ENCODE peak calls at places on chromosomes 7 and 10, in six cellular contexts. O is esophagus squamous epithelium, N is HuH-7, S is NCI-H1436, R is ELF-1, H is mesothelial cell of epicardium. K is an unnamed sample.

GRCh38 chr7:118259115-118259514 is 34.6 kb downstream of the ANKRD7 start:
- DNase-seq in O (no peak), N (no peak), S (no peak), R (no peak), H (no peak), K (no peak)

GRCh38 chr10:103458720-103459119 is at the start of gene CALHM1:
- DNase-seq in O (no peak), N (no peak), S (peak), R (peak), H (no peak), K (peak)

GRCh38 chr7:149007146-149007545 is 21.2 kb downstream of the PDIA4 start:
- DNase-seq in O (no peak), N (no peak), S (no peak), R (no peak), H (no peak), K (no peak)

GRCh38 chr10:13787015-13787421 is 200.3 kb downstream of the PRPF18 start:
- DNase-seq in O (no peak), N (no peak), S (no peak), R (peak), H (no peak), K (no peak)

GRCh38 chr10:88926484-88927249 is 25.9 kb downstream of the ACTA2 start:
- DNase-seq in O (no peak), N (no peak), S (no peak), R (no peak), H (no peak), K (no peak)

GRCh38 chr7:18257711-18258110 is 230.1 kb upstream of the PRPS1L1 start:
- DNase-seq in O (no peak), N (no peak), S (no peak), R (no peak), H (no peak), K (no peak)

GRCh38 chr10:86770412-86770960 is 14.1 kb downstream of the BMPR1A start:
- DNase-seq in O (no peak), N (no peak), S (no peak), R (no peak), H (no peak), K (no peak)

GRCh38 chr7:116776610-116777289 is 85.6 kb upstream of the CAPZA2 start:
- DNase-seq in O (no peak), N (no peak), S (no peak), R (no peak), H (no peak), K (no peak)

GRCh38 chr10:22427101-22427500 is 81.8 kb downstream of the SPAG6 start:
- DNase-seq in O (no peak), N (no peak), S (no peak), R (peak), H (no peak), K (no peak)

GRCh38 chr7:45597286-45597984 is 23.3 kb downstream of the ADCY1 start:
- DNase-seq in O (no peak), N (no peak), S (no peak), R (no peak), H (no peak), K (no peak)

GRCh38 chr10:132703305-132704007 is 82.5 kb downstream of the NKX6-2 start:
- DNase-seq in O (no peak), N (no peak), S (no peak), R (no peak), H (no peak), K (no peak)

GRCh38 chr7:140059288-140060242 is 3.2 kb downstream of the PARP12 start:
- DNase-seq in O (no peak), N (no peak), S (no peak), R (no peak), H (no peak), K (no peak)

GRCh38 chr7:17774248-17774647 is 166.0 kb downstream of the SNX13 start:
- DNase-seq in O (no peak), N (no peak), S (no peak), R (no peak), H (no peak), K (no peak)

GRCh38 chr10:24871501-24871900 is 80.9 kb downstream of the PRTFDC1 start:
- DNase-seq in O (no peak), N (no peak), S (no peak), R (no peak), H (no peak), K (peak)

GRCh38 chr7:138943061-138943460 is 38.1 kb downstream of the KIAA1549 start:
- DNase-seq in O (no peak), N (no peak), S (peak), R (no peak), H (no peak), K (no peak)

GRCh38 chr10:75403144-75404022 is 1.8 kb upstream of the ZNF503 start:
- DNase-seq in O (no peak), N (peak), S (peak), R (peak), H (peak), K (peak)

GRCh38 chr7:127769137-127769536 is 117.1 kb downstream of the SND1 start:
- DNase-seq in O (no peak), N (no peak), S (no peak), R (no peak), H (no peak), K (no peak)

GRCh38 chr10:81831060-81831459 is 43.9 kb upstream of the NRG3 start:
- DNase-seq in O (no peak), N (no peak), S (no peak), R (no peak), H (no peak), K (no peak)

GRCh38 chr10:43136432-43136831 is 1.8 kb upstream of the CSGALNACT2 start:
- DNase-seq in O (no peak), N (no peak), S (no peak), R (no peak), H (no peak), K (no peak)

GRCh38 chr10:70809726-70810125 is 6.0 kb upstream of the SGPL1 start:
- DNase-seq in O (no peak), N (no peak), S (no peak), R (peak), H (no peak), K (no peak)

GRCh38 chr10:22505923-22506685 is 160.8 kb downstream of the SPAG6 start:
- DNase-seq in O (no peak), N (no peak), S (no peak), R (no peak), H (no peak), K (no peak)

GRCh38 chr7:1317654-1318450 is 85.2 kb downstream of the UNCX start:
- DNase-seq in O (no peak), N (no peak), S (no peak), R (no peak), H (peak), K (no peak)

GRCh38 chr7:146249272-146249671 is 132.7 kb downstream of the CNTNAP2 start:
- DNase-seq in O (no peak), N (no peak), S (no peak), R (no peak), H (no peak), K (no peak)

GRCh38 chr7:151876112-151876898 is 610 bp downstream of the PRKAG2 start:
- DNase-seq in O (no peak), N (peak), S (no peak), R (peak), H (no peak), K (peak)

GRCh38 chr7:151859111-151859947 is 17.6 kb downstream of the PRKAG2 start:
- DNase-seq in O (no peak), N (no peak), S (no peak), R (no peak), H (no peak), K (no peak)